ENCODE peak calls at places on chromosomes 13 and 19, in six cellular contexts. P, N, F, U, X and G are unnamed samples.
A peak's percentile ranks its signal among the peaks of the same experiment; 100 is the strongest.

GRCh38 chr19:4431808-4432674 is 25.6 kb downstream of the UBXN6 start:
- DNase-seq in P (no peak), N (no peak), F (no peak), U (no peak), X (no peak), G (no peak)

GRCh38 chr13:110646442-110647364 is 31.4 kb downstream of the NAXD start:
- DNase-seq in P (no peak), N (no peak), F (no peak), U (no peak), X (no peak), G (no peak)

GRCh38 chr19:40718774-40719391 is 2.0 kb downstream of the ITPKC start:
- DNase-seq in P (no peak), N (no peak), F (peak; percentile 81), U (peak; percentile 64), X (no peak), G (no peak)

GRCh38 chr13:48580185-48580803 is 47.4 kb upstream of the RCBTB2 start:
- DNase-seq in P (peak; percentile 8), N (no peak), F (peak; percentile 68), U (peak; percentile 68), X (no peak), G (no peak)

GRCh38 chr13:27978301-27978968 is 9.3 kb upstream of the CDX2 start:
- DNase-seq in P (no peak), N (no peak), F (no peak), U (no peak), X (no peak), G (no peak)

GRCh38 chr13:21517576-21517975 is 58.5 kb upstream of the ZDHHC20 start:
- DNase-seq in P (no peak), N (no peak), F (no peak), U (no peak), X (no peak), G (no peak)

GRCh38 chr13:67229438-67230242 is 496 bp downstream of the PCDH9 start:
- DNase-seq in P (no peak), N (no peak), F (peak; percentile 36), U (peak; percentile 5), X (no peak), G (no peak)

GRCh38 chr13:104314926-104315535 is 1248.8 kb upstream of the SLC10A2 start:
- DNase-seq in P (no peak), N (no peak), F (no peak), U (no peak), X (no peak), G (peak; percentile 9)

GRCh38 chr19:12778020-12778904 is 2.9 kb upstream of the HOOK2 start:
- DNase-seq in P (peak; percentile 48), N (no peak), F (peak; percentile 88), U (peak; percentile 83), X (no peak), G (no peak)

GRCh38 chr19:46428278-46429141 is at the start of gene PNMA8C:
- DNase-seq in P (peak; percentile 83), N (peak; percentile 90), F (peak; percentile 78), U (peak; percentile 54), X (peak; percentile 50), G (no peak)

GRCh38 chr19:1155352-1156304 is 18.4 kb downstream of the SBNO2 start:
- DNase-seq in P (peak; percentile 47), N (no peak), F (peak; percentile 65), U (peak; percentile 55), X (no peak), G (no peak)

GRCh38 chr19:29308977-29309520 is 96.1 kb upstream of the UQCRFS1 start:
- DNase-seq in P (no peak), N (no peak), F (no peak), U (no peak), X (no peak), G (no peak)

GRCh38 chr19:2371656-2372055 is 11.6 kb downstream of the TMPRSS9 start:
- DNase-seq in P (no peak), N (no peak), F (peak; percentile 86), U (peak; percentile 51), X (no peak), G (no peak)

GRCh38 chr13:42354246-42355117 is 82.5 kb downstream of the AKAP11 start:
- DNase-seq in P (no peak), N (no peak), F (peak; percentile 69), U (peak; percentile 16), X (no peak), G (peak; percentile 84)

GRCh38 chr19:3655402-3656072 is 28.9 kb upstream of the CACTIN start:
- DNase-seq in P (peak; percentile 55), N (peak; percentile 11), F (peak; percentile 94), U (peak; percentile 99), X (no peak), G (peak; percentile 84)

GRCh38 chr19:38690832-38691231 is 43.4 kb downstream of the ACTN4 start:
- DNase-seq in P (no peak), N (no peak), F (no peak), U (no peak), X (no peak), G (no peak)

GRCh38 chr19:48348737-48349136 is 15.0 kb downstream of the TMEM143 start:
- DNase-seq in P (no peak), N (no peak), F (no peak), U (no peak), X (no peak), G (no peak)

GRCh38 chr19:6772028-6772865 is at the start of gene VAV1:
- DNase-seq in P (peak; percentile 13), N (no peak), F (no peak), U (no peak), X (no peak), G (no peak)

GRCh38 chr13:110310541-110311491 is 3.7 kb downstream of the COL4A2 start:
- DNase-seq in P (no peak), N (no peak), F (no peak), U (no peak), X (no peak), G (no peak)

GRCh38 chr19:53037101-53038097 is 7.1 kb upstream of the ERVV-2 start:
- DNase-seq in P (peak; percentile 19), N (no peak), F (peak; percentile 87), U (peak; percentile 76), X (no peak), G (no peak)

GRCh38 chr13:42832341-42833153 is 51.2 kb downstream of the FAM216B start:
- DNase-seq in P (no peak), N (no peak), F (peak; percentile 94), U (peak; percentile 75), X (no peak), G (peak; percentile 87)

GRCh38 chr13:98293570-98294142 is 116.6 kb upstream of the RNF113B start:
- DNase-seq in P (no peak), N (no peak), F (peak; percentile 55), U (peak; percentile 20), X (no peak), G (no peak)

GRCh38 chr13:101728615-101729014 is 276.1 kb downstream of the ITGBL1 start:
- DNase-seq in P (no peak), N (no peak), F (no peak), U (no peak), X (no peak), G (no peak)

GRCh38 chr13:40438999-40439797 is 227.2 kb downstream of the FOXO1 start:
- DNase-seq in P (no peak), N (no peak), F (peak; percentile 75), U (peak; percentile 42), X (no peak), G (no peak)

GRCh38 chr13:26872444-26873173 is 112.0 kb upstream of the GPR12 start:
- DNase-seq in P (peak; percentile 20), N (no peak), F (peak; percentile 72), U (peak; percentile 67), X (peak; percentile 13), G (no peak)